ENCODE peak calls at places on chromosomes 3 and 15, in four cellular contexts. O is Jurkat, Clone E6-1; H is upper lobe of right lung; D is substantia nigra. L is an unnamed sample.

GRCh38 chr3:186772886-186773417 is 10.4 kb upstream of the EIF4A2 start:
- DNase-seq in O (no peak), H (peak), D (peak), L (peak)

GRCh38 chr3:127216415-127217261 is 23.7 kb downstream of the PRR23E start:
- DNase-seq in O (no peak), H (no peak), D (no peak), L (no peak)

GRCh38 chr3:177596822-177597271 is 399.6 kb upstream of the TBL1XR1 start:
- DNase-seq in O (no peak), H (no peak), D (no peak), L (no peak)

GRCh38 chr15:58486062-58486461 is 54.3 kb downstream of the LIPC start:
- DNase-seq in O (no peak), H (no peak), D (no peak), L (no peak)

GRCh38 chr3:156978471-156978961 is 152.4 kb downstream of the LEKR1 start:
- DNase-seq in O (peak), H (no peak), D (no peak), L (peak)

GRCh38 chr3:123337226-123337625 is 111.7 kb downstream of the ADCY5 start:
- DNase-seq in O (no peak), H (peak), D (no peak), L (no peak)

GRCh38 chr3:192836469-192836820 is 81.2 kb downstream of the MB21D2 start:
- DNase-seq in O (no peak), H (no peak), D (no peak), L (no peak)

GRCh38 chr3:46926871-46927717 is 49.5 kb downstream of the CCDC12 start:
- DNase-seq in O (peak), H (peak), D (no peak), L (peak)

GRCh38 chr3:42688016-42688415 is 2.7 kb downstream of the KLHL40 start:
- DNase-seq in O (no peak), H (peak), D (no peak), L (no peak)

GRCh38 chr15:90020041-90020735 is 19.1 kb downstream of the ZNF710 start:
- DNase-seq in O (no peak), H (no peak), D (no peak), L (no peak)

GRCh38 chr3:108554913-108555571 is 34.2 kb downstream of the CIP2A start:
- DNase-seq in O (no peak), H (no peak), D (no peak), L (no peak)

GRCh38 chr3:186807231-186807630 is 949 bp upstream of the RFC4 start:
- DNase-seq in O (peak), H (no peak), D (no peak), L (peak)

GRCh38 chr3:148924572-148924971 is 59.5 kb downstream of the CPA3 start:
- DNase-seq in O (no peak), H (no peak), D (no peak), L (no peak)

GRCh38 chr3:30286007-30286669 is 320.3 kb upstream of the TGFBR2 start:
- DNase-seq in O (no peak), H (no peak), D (no peak), L (no peak)

GRCh38 chr3:105944281-105944680 is 75.5 kb upstream of the CBLB start:
- DNase-seq in O (no peak), H (no peak), D (no peak), L (no peak)

GRCh38 chr3:55167586-55168317 is 239.9 kb upstream of the LRTM1 start:
- DNase-seq in O (no peak), H (no peak), D (no peak), L (no peak)

GRCh38 chr15:101672298-101672697 is 20.1 kb upstream of the TM2D3 start:
- DNase-seq in O (no peak), H (no peak), D (no peak), L (no peak)

GRCh38 chr3:152909180-152909883 is 74.4 kb downstream of the P2RY1 start:
- DNase-seq in O (no peak), H (no peak), D (no peak), L (no peak)

GRCh38 chr3:79761441-79761840 is 6.4 kb downstream of the ROBO1 start:
- DNase-seq in O (no peak), H (no peak), D (no peak), L (no peak)

GRCh38 chr3:185729335-185729715 is 95.5 kb downstream of the IGF2BP2 start:
- DNase-seq in O (no peak), H (no peak), D (no peak), L (no peak)

GRCh38 chr3:65489253-65489652 is 549.5 kb downstream of the MAGI1 start:
- DNase-seq in O (no peak), H (no peak), D (no peak), L (no peak)

GRCh38 chr3:175433026-175433668 is 574.0 kb downstream of the NAALADL2 start:
- DNase-seq in O (no peak), H (no peak), D (no peak), L (no peak)

GRCh38 chr3:76986876-76987513 is 52.9 kb upstream of the ROBO2 start:
- DNase-seq in O (no peak), H (no peak), D (no peak), L (no peak)